ENCODE peak calls at places on chromosomes 2 and 18, in four cellular contexts. S, F, L and W are unnamed samples.

GRCh38 chr2:160411167-160411566 is 82.4 kb downstream of the RBMS1 start:
- DNase-seq in S (no peak), L (no peak), F (no peak), W (no peak)

GRCh38 chr2:10059016-10059351 is 15.6 kb downstream of the KLF11 start:
- DNase-seq in L (no peak), F (no peak), S (no peak), W (no peak)

GRCh38 chr2:181231886-181232644 is 225.1 kb upstream of the ITGA4 start:
- DNase-seq in S (no peak), F (no peak), L (no peak), W (no peak)

GRCh38 chr18:31041346-31042067 is 1.0 kb downstream of the DSC3 start:
- DNase-seq in S (no peak), L (no peak), F (no peak), W (no peak)

GRCh38 chr2:101998556-101999121 is 6.9 kb downstream of the IL1R2 start:
- DNase-seq in S (no peak), L (no peak), F (peak), W (no peak)

GRCh38 chr2:137155351-137156104 is 390.2 kb downstream of the THSD7B start:
- DNase-seq in F (no peak), S (no peak), L (no peak), W (no peak)

GRCh38 chr18:9827856-9828793 is 57.6 kb upstream of the TXNDC2 start:
- DNase-seq in S (peak), F (no peak), L (peak), W (peak)

GRCh38 chr2:61158356-61158944 is 3.5 kb upstream of the C2orf74 start:
- DNase-seq in S (no peak), F (no peak), L (no peak), W (no peak)

GRCh38 chr2:169828141-169828811 is 1.0 kb downstream of the UBR3 start:
- DNase-seq in F (peak), L (peak), S (peak), W (peak)

GRCh38 chr2:132560562-132560961 is 109.4 kb downstream of the LYPD1 start:
- DNase-seq in L (no peak), F (no peak), S (no peak), W (no peak)

GRCh38 chr2:11123856-11124759 is 31.2 kb upstream of the SLC66A3 start:
- DNase-seq in L (peak), F (peak), S (peak), W (peak)

GRCh38 chr2:21256006-21256405 is 132.2 kb downstream of the TDRD15 start:
- DNase-seq in L (no peak), F (no peak), S (peak), W (no peak)

GRCh38 chr2:179277429-179278196 is 13.0 kb upstream of the SESTD1 start:
- DNase-seq in F (no peak), L (no peak), S (no peak), W (no peak)

DNA sequence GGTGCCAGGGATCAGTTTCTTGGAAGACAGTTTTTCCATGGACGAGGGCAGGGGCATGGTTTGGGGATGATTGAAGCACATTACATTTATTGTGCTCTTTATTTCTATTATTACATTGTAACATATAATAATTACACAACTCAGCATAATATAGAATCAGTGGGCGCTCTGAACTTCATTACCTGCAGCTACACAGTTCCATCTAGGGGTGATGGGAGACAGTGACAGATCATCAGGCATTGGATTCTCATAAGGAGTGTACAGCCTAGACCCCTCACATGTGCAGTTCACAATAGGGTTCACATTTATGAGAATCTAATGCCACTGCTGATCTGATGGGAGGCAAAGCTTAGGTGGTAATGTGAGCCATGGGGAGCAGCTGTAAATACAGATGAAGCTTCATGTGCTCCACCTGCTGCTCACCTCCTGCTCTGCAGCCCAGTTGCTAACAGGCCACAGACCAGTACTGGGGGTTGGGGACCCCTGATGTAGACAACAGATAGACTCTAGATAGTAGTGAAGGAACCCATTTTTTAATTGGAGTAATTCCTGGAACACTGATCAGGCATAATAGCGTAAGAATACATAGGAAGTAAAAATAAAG is 41.5 kb upstream of the MC4R start:
- DNase-seq in L (no peak), F (peak), S (peak), W (peak)
- TF ChIP-seq MAZ in L (no peak), F (no peak), S (no peak), W (no peak)

GRCh38 chr2:200752835-200753234 is 58.9 kb upstream of the BZW1 start:
- DNase-seq in F (no peak), S (no peak), L (no peak), W (no peak)

GRCh38 chr2:200752332-200752731 is 59.4 kb upstream of the BZW1 start:
- DNase-seq in S (no peak), L (no peak), F (no peak), W (no peak)

GRCh38 chr2:200758341-200758740 is 53.4 kb upstream of the BZW1 start:
- DNase-seq in L (no peak), S (no peak), F (peak), W (no peak)

GRCh38 chr2:200757414-200757813 is 54.3 kb upstream of the BZW1 start:
- DNase-seq in S (no peak), F (no peak), L (no peak), W (no peak)

DNA sequence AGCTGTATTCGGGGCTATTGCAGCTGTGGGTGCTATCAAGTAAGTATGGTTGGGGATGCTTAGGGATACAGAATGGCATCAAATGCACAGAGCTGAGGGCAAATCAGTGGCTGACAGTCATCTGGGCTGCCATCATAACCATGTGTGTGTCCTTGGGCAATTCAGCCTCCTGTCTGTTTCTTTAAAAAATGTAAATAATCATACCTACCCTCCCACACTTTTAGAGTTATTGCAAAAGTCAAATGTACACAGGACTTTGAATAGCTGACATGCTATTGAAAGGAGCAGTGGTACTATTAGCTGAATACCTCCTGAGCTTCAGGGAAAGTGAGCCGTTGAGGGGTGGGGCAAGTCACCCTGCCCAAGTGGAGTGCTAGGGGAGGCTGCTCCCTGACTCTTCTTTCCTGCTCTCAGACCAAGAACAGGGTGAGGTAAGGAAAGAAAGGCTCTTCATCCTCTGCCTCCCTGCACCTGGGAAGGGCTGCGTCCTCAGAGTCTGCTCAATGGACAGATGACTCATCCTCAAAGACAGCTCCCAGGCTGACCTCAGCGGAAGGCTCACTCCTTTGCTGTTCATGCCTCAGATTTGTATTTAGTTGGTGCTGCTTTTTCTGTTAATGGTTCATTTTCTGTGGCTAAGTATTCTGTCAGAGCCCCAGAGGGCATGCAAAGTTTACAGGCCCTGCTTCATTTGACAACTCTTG is 54.9 kb upstream of the BZW1 start:
- DNase-seq in F (peak), L (no peak), S (peak), W (peak)
- TF ChIP-seq MAZ in F (no peak), L (no peak), S (no peak), W (no peak)

GRCh38 chr2:152513681-152514080 is 178.7 kb downstream of the FMNL2 start:
- DNase-seq in F (no peak), S (peak), L (no peak), W (peak)
- TF ChIP-seq MAZ in F (no peak), S (no peak), L (no peak), W (no peak)

DNA sequence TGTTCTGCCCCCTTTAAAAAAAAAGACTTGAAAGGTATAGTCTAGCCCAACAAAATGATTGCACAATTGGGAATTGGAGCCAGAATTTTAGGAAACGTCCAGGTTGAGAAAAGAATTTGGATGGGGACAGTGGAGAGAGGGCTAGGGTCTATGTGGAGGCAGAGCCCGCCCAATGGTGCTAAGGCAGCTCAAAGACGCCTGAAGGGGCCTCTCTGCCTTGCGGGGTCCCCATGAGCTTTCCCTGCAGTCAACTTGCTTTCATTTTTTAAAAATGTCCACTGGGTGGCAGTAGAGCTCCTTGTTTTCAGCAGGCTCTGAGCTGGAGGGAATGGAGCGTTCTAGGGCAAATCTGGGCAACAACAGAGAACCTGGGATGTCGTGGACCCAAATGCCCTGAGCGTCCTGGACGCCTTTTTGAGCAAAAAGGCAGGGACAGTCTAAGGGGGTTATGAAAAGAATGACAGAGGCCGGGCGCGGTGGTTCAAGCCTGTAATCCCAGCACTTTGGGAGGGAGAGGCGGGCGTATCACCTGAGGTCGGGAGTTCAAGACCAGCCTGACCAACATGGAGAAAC is 40.2 kb upstream of the ITM2C start:
- DNase-seq in L (peak), F (peak), S (peak), W (peak)
- TF ChIP-seq MAZ in L (no peak), F (no peak), S (no peak), W (no peak)

GRCh38 chr18:76266226-76266991 is 228.6 kb downstream of the ZNF516 start:
- DNase-seq in L (no peak), S (no peak), F (no peak), W (no peak)

GRCh38 chr18:76262956-76263955 is 231.8 kb downstream of the ZNF516 start:
- DNase-seq in F (no peak), S (no peak), L (no peak), W (no peak)

GRCh38 chr18:76264851-76265250 is 230.2 kb downstream of the ZNF516 start:
- DNase-seq in F (no peak), S (no peak), L (no peak), W (no peak)

GRCh38 chr18:76264073-76264472 is 231.0 kb downstream of the ZNF516 start:
- DNase-seq in L (no peak), S (no peak), F (no peak), W (no peak)

GRCh38 chr18:76265375-76266225 is 229.4 kb downstream of the ZNF516 start:
- DNase-seq in F (no peak), S (no peak), L (no peak), W (peak)
- TF ChIP-seq MAZ in F (no peak), S (no peak), L (no peak), W (peak)

GRCh38 chr2:147468349-147468748 is 376.5 kb upstream of the ACVR2A start:
- DNase-seq in S (no peak), L (no peak), F (no peak), W (no peak)

GRCh38 chr2:147469471-147469870 is 375.4 kb upstream of the ACVR2A start:
- DNase-seq in F (no peak), L (no peak), S (no peak), W (no peak)

GRCh38 chr2:147473075-147473474 is 371.8 kb upstream of the ACVR2A start:
- DNase-seq in L (no peak), F (no peak), S (no peak), W (no peak)

GRCh38 chr2:147468963-147469362 is 375.9 kb upstream of the ACVR2A start:
- DNase-seq in S (no peak), L (no peak), F (no peak), W (no peak)

DNA sequence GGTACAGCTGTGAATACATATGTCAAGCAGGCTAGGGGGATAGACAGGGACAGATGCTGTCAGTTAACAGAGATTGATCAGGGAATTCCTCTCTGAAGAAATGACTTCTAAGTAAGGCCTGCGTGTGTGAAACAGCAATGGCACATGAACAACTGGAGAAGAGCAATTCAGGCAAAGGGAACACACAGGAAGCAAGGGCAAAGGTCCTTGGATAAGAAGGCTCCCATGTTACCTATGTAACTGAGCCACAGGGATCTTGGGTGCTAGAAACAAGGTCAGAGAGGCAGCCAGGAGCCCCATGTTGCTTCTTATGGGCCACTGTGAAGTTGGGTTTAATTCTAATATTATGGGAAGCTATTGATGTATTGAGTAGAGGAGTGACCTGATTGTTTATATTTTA is 373.7 kb upstream of the ACVR2A start:
- DNase-seq in S (no peak), L (no peak), F (no peak), W (no peak)
- TF ChIP-seq MAZ in S (no peak), L (no peak), F (no peak), W (no peak)

DNA sequence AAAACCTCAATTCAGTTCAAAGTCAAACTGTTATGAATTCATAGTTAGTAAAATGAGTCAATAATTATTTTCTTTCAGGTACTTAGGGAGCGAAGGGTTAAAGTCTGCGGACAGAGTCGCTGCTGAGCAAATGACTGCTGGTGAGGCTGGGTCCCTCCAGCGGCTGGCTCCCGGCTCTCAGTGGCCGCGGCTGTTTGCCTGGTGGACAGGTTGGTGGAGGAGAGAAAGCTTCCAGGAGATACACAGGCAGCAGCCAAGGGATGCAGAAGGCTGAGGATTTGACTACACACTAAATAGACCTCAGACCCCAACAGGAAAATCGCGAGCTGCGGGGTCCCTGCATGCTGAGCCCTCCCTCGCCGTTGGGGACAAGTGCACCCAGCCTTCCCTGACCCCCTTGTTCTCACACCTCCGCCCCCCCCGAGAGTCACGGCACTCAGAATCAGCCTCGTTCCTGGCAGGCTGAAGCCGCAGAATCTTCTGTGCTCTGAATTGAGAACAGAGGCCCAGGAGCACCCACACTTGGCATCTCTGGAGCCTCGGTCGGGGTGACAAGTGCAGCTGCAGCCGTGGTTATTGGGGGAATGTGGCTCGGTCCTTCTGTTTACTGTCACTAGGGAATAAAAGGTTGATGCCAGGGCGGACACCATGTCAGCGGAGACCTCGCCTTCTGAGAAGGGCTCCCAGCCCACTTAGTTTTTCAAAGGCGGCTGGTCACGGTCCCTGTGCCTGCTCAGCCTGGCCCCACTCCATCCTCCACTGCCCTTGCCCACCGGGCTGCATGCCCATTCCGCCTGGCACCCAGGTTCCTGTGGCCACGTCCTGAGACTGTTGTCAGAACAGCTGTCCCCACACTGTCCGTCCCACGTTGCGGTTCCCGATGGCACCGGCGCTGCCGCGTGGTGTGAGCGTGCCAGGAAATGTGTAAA is 74.0 kb downstream of the SLC66A2 start:
- DNase-seq in S (no peak), L (no peak), F (no peak), W (no peak)
- TF ChIP-seq MAZ in S (no peak), L (no peak), F (no peak), W (no peak)

DNA sequence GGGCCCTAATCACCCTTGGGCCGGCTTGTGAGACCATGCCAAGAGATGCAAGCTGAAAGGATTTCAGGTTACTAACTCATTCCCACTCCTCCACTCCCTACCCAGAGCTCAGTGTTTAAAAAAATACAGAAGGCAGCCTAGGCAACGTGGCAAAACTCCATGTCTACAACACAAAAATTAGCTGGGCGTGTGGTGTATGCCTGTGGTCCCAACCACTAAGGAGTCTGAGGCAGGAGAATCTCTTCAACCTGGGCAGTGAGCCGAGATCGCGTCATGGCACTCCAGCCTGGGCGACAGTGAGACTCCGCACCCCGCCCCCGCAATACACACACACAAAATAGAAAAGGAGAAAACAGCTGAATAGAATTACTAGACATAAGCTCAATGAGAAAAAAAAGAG is 10.3 kb downstream of the IWS1 start:
- DNase-seq in S (no peak), L (no peak), F (no peak), W (peak)
- TF ChIP-seq MAZ in S (no peak), L (no peak), F (no peak), W (no peak)